ENCODE peak calls at places on chromosome 12, in ten cellular contexts. V is effector CD8-positive, alpha-beta T cell; T is coronary artery; S is heart right ventricle; F is pancreas; G is LoVo; B is caudate nucleus; X is glutamatergic neuron; D is T-helper 22 cell; H is AML-193. P is an unnamed sample.

GRCh38 chr12:6896846-6897435 is 7.7 kb upstream of the LRRC23 start:
- DNase-seq in D (no peak), B (no peak), F (no peak), H (no peak), S (no peak), G (no peak), T (no peak), V (no peak), X (no peak), P (no peak)

GRCh38 chr12:4421590-4422031 is 24.0 kb downstream of the FGF6 start:
- DNase-seq in D (no peak), V (no peak), B (no peak), H (peak), G (peak), F (no peak), T (no peak), S (no peak), X (no peak), P (no peak)

GRCh38 chr12:38921025-38921677 is 15.8 kb upstream of the CPNE8 start:
- DNase-seq in H (peak), G (peak), V (no peak), F (peak), S (no peak), T (no peak), X (peak), D (no peak), B (no peak), P (no peak)

GRCh38 chr12:15621140-15621539 is 168.0 kb downstream of the EPS8 start:
- DNase-seq in S (no peak), T (no peak), F (no peak), V (no peak), D (no peak), G (no peak), X (no peak), B (no peak), H (no peak), P (no peak)

GRCh38 chr12:2003676-2004112 is 563 bp downstream of the DCP1B start:
- DNase-seq in H (no peak), X (no peak), D (no peak), S (no peak), G (peak), T (no peak), V (no peak), F (no peak), B (no peak), P (no peak)

GRCh38 chr12:88895634-88896033 is 315.4 kb upstream of the KITLG start:
- DNase-seq in T (no peak), D (no peak), S (no peak), H (peak), F (no peak), G (no peak), X (no peak), B (no peak), V (no peak), P (no peak)

GRCh38 chr12:92290016-92290685 is 144.5 kb upstream of the BTG1 start:
- DNase-seq in T (no peak), X (no peak), V (no peak), B (no peak), S (no peak), H (no peak), D (no peak), G (no peak), F (no peak), P (no peak)

GRCh38 chr12:129084875-129085826 is 231.9 kb downstream of the GLT1D1 start:
- DNase-seq in X (no peak), V (no peak), B (no peak), D (no peak), F (no peak), G (no peak), H (no peak), S (no peak), T (no peak), P (no peak)

GRCh38 chr12:45464699-45465098 is 248.8 kb downstream of the ANO6 start:
- DNase-seq in X (no peak), G (no peak), T (no peak), H (no peak), F (peak), S (no peak), D (no peak), B (no peak), V (no peak), P (no peak)

GRCh38 chr12:124866883-124867232 is 3.2 kb upstream of the SCARB1 start:
- DNase-seq in F (no peak), X (no peak), B (no peak), H (no peak), V (no peak), S (no peak), G (no peak), T (no peak), D (no peak), P (no peak)

GRCh38 chr12:82461851-82462250 is 103.5 kb downstream of the METTL25 start:
- DNase-seq in G (no peak), B (no peak), S (no peak), X (no peak), H (peak), F (no peak), T (no peak), V (no peak), D (no peak), P (no peak)

GRCh38 chr12:46373303-46374182 is 970 bp upstream of the SLC38A2 start:
- DNase-seq in S (peak), G (peak), V (peak), H (peak), B (peak), D (no peak), T (peak), F (peak), X (peak), P (peak)

GRCh38 chr12:130795906-130796305 is 43.1 kb downstream of the STX2 start:
- DNase-seq in T (no peak), H (no peak), G (no peak), D (no peak), X (no peak), S (no peak), B (no peak), V (no peak), F (no peak), P (no peak)

GRCh38 chr12:127060933-127061332 is 1206.0 kb upstream of the TMEM132C start:
- DNase-seq in D (no peak), F (no peak), X (no peak), S (no peak), B (no peak), H (no peak), V (no peak), G (no peak), T (no peak), P (no peak)

GRCh38 chr12:468671-469389 is 9.1 kb downstream of the B4GALNT3 start:
- DNase-seq in T (no peak), H (no peak), V (no peak), X (no peak), G (no peak), S (no peak), B (no peak), D (no peak), F (no peak), P (no peak)

GRCh38 chr12:78959556-78959955 is 95.0 kb downstream of the SYT1 start:
- DNase-seq in X (no peak), D (no peak), G (no peak), T (no peak), F (no peak), S (no peak), V (no peak), H (no peak), B (no peak), P (no peak)

GRCh38 chr12:130111965-130112496 is 50.2 kb upstream of the FZD10 start:
- DNase-seq in B (no peak), G (no peak), V (no peak), H (no peak), D (no peak), S (no peak), F (no peak), X (no peak), T (no peak), P (peak)

GRCh38 chr12:27534060-27534764 is 10.2 kb downstream of the PPFIBP1 start:
- DNase-seq in T (no peak), H (no peak), G (no peak), D (no peak), V (no peak), B (no peak), S (no peak), F (no peak), X (no peak), P (no peak)

GRCh38 chr12:6062427-6063378 is 61.8 kb downstream of the VWF start:
- DNase-seq in B (peak), D (no peak), X (peak), V (peak), S (no peak), T (no peak), G (peak), H (peak), F (peak), P (peak)

GRCh38 chr12:52317443-52318052 is 3.6 kb downstream of the KRT83 start:
- DNase-seq in S (no peak), D (no peak), F (no peak), X (no peak), B (no peak), G (no peak), V (no peak), T (peak), H (no peak), P (no peak)

GRCh38 chr12:47270782-47271664 is 191.3 kb upstream of the AMIGO2 start:
- DNase-seq in G (peak), S (no peak), F (no peak), H (no peak), B (no peak), V (no peak), X (no peak), D (no peak), T (no peak), P (no peak)

GRCh38 chr12:38985961-38986360 is 80.6 kb upstream of the CPNE8 start:
- DNase-seq in B (no peak), T (no peak), X (no peak), F (no peak), H (no peak), V (no peak), S (no peak), G (no peak), D (no peak), P (no peak)

GRCh38 chr12:117596968-117597367 is 235.5 kb upstream of the NOS1 start:
- DNase-seq in D (no peak), X (no peak), G (no peak), H (no peak), F (no peak), T (no peak), B (no peak), S (no peak), V (no peak), P (no peak)

GRCh38 chr12:5794156-5794555 is 150.9 kb downstream of the ANO2 start:
- DNase-seq in X (no peak), D (no peak), S (peak), V (no peak), G (no peak), T (peak), H (no peak), F (peak), B (no peak), P (no peak)

GRCh38 chr12:118034429-118035193 is 18.1 kb downstream of the RFC5 start:
- DNase-seq in B (no peak), X (no peak), G (no peak), D (no peak), F (no peak), V (no peak), T (no peak), H (no peak), S (no peak), P (no peak)

GRCh38 chr12:47946413-47947107 is 16.8 kb upstream of the TMEM106C start:
- DNase-seq in S (no peak), D (no peak), X (no peak), F (no peak), B (no peak), V (no peak), T (no peak), H (peak), G (no peak), P (no peak)

GRCh38 chr12:79098530-79098929 is 234.0 kb downstream of the SYT1 start:
- DNase-seq in X (no peak), D (no peak), G (no peak), V (no peak), B (no peak), F (no peak), H (no peak), S (no peak), T (no peak), P (no peak)

GRCh38 chr12:118033331-118033730 is 16.8 kb downstream of the RFC5 start:
- DNase-seq in X (no peak), H (no peak), T (no peak), D (no peak), G (no peak), F (no peak), B (no peak), S (no peak), V (no peak), P (no peak)

GRCh38 chr12:129844662-129845061 is 59.2 kb downstream of the TMEM132D start:
- DNase-seq in T (no peak), S (no peak), V (no peak), H (no peak), G (no peak), D (no peak), F (no peak), B (no peak), X (no peak), P (no peak)

GRCh38 chr12:6647083-6647604 is at the start of gene ACRBP:
- DNase-seq in S (peak), T (no peak), H (no peak), V (peak), X (peak), G (peak), B (peak), D (no peak), F (peak), P (peak)

GRCh38 chr12:47980779-47981495 is 17.5 kb downstream of the TMEM106C start:
- DNase-seq in G (no peak), F (no peak), B (no peak), T (no peak), S (no peak), D (no peak), V (no peak), X (no peak), H (no peak), P (no peak)

GRCh38 chr12:106147956-106148355 is 9.2 kb upstream of the NUAK1 start:
- DNase-seq in B (peak), X (no peak), D (no peak), H (no peak), T (peak), F (peak), G (no peak), S (peak), V (no peak), P (peak)

GRCh38 chr12:51419473-51420228 is 5.0 kb upstream of the SLC4A8 start:
- DNase-seq in D (no peak), H (no peak), B (no peak), T (no peak), V (no peak), X (no peak), S (no peak), F (no peak), G (no peak), P (no peak)

GRCh38 chr12:106418970-106419369 is 61.4 kb downstream of the POLR3B start:
- DNase-seq in B (no peak), X (no peak), T (no peak), D (no peak), F (no peak), H (no peak), V (no peak), S (no peak), G (no peak), P (no peak)

GRCh38 chr12:46549527-46550265 is 177.1 kb upstream of the SLC38A2 start:
- DNase-seq in X (no peak), T (no peak), B (no peak), F (no peak), H (no peak), D (no peak), S (no peak), G (peak), V (no peak), P (no peak)

P was measured in posterior cingulate gyrus.